ENCODE peak calls at places on chromosomes 2 and 18, in eight cellular contexts. J is left ventricle myocardium superior; U is EH; A is activated naive CD4-positive, alpha-beta T cell; L is NCI-H460; F is choroid plexus epithelial cell; N is mucosa of gallbladder; B is H1. M is an unnamed sample.

GRCh38 chr2:43524180-43524965 is 71.5 kb downstream of the THADA start:
- DNase-seq in J (no peak), U (peak; percentile 6), A (no peak), L (no peak), F (peak; percentile 39), N (no peak), B (no peak), M (no peak)

GRCh38 chr2:237144516-237144915 is 58.8 kb downstream of the COPS8 start:
- DNase-seq in J (no peak), U (no peak), A (no peak), L (no peak), F (no peak), N (no peak), B (no peak), M (no peak)

GRCh38 chr2:49621014-49621413 is 466.7 kb upstream of the FSHR start:
- DNase-seq in J (no peak), U (no peak), A (no peak), L (no peak), F (no peak), N (no peak), B (no peak), M (no peak)

GRCh38 chr18:35713545-35713944 is 132.0 kb downstream of the GALNT1 start:
- DNase-seq in J (no peak), U (peak; percentile 77), A (no peak), L (no peak), F (peak; percentile 71), N (no peak), B (no peak), M (no peak)

GRCh38 chr18:48104703-48105102 is 174.2 kb upstream of the SMAD2 start:
- DNase-seq in J (no peak), U (no peak), A (no peak), L (no peak), F (no peak), N (no peak), B (no peak), M (no peak)

GRCh38 chr2:197369946-197370325 is 59.4 kb upstream of the ANKRD44 start:
- DNase-seq in J (no peak), U (no peak), A (no peak), L (no peak), F (peak; percentile 28), N (peak; percentile 24), B (no peak), M (no peak)

GRCh38 chr2:227793148-227793722 is 20.4 kb upstream of the CCL20 start:
- DNase-seq in J (no peak), U (no peak), A (no peak), L (no peak), F (no peak), N (no peak), B (no peak), M (no peak)

GRCh38 chr2:112154246-112155110 is 16.3 kb downstream of the FBLN7 start:
- DNase-seq in J (no peak), U (no peak), A (peak; percentile 47), L (no peak), F (no peak), N (no peak), B (no peak), M (no peak)

GRCh38 chr2:170180031-170180566 is 2.2 kb downstream of the MYO3B start:
- DNase-seq in J (no peak), U (no peak), A (no peak), L (no peak), F (no peak), N (no peak), B (no peak), M (no peak)

GRCh38 chr2:37154790-37155189 is 2.0 kb downstream of the EIF2AK2 start:
- DNase-seq in J (no peak), U (no peak), A (no peak), L (no peak), F (no peak), N (no peak), B (no peak), M (no peak)

GRCh38 chr18:79573921-79574491 is 105.6 kb upstream of the CTDP1 start:
- DNase-seq in J (peak; percentile 21), U (no peak), A (no peak), L (no peak), F (no peak), N (no peak), B (no peak), M (no peak)

GRCh38 chr18:13915973-13916372 is 637 bp upstream of the MC2R start:
- DNase-seq in J (peak; percentile 53), U (no peak), A (no peak), L (no peak), F (no peak), N (no peak), B (no peak), M (peak; percentile 81)

GRCh38 chr2:78145997-78146722 is 624.0 kb upstream of the LRRTM4 start:
- DNase-seq in J (no peak), U (no peak), A (no peak), L (no peak), F (no peak), N (no peak), B (no peak), M (no peak)

GRCh38 chr18:9808530-9809241 is 77.1 kb upstream of the TXNDC2 start:
- DNase-seq in J (peak; percentile 71), U (peak; percentile 56), A (no peak), L (no peak), F (no peak), N (no peak), B (no peak), M (peak; percentile 74)

GRCh38 chr2:238803996-238804395 is 43.9 kb upstream of the TWIST2 start:
- DNase-seq in J (no peak), U (peak; percentile 53), A (no peak), L (no peak), F (no peak), N (no peak), B (no peak), M (no peak)

GRCh38 chr2:217601601-217602000 is 401.2 kb downstream of the TNS1 start:
- DNase-seq in J (no peak), U (no peak), A (no peak), L (no peak), F (no peak), N (no peak), B (no peak), M (no peak)

GRCh38 chr2:238370482-238371372 is 50.4 kb downstream of the TRAF3IP1 start:
- DNase-seq in J (peak; percentile 70), U (peak; percentile 79), A (peak; percentile 25), L (peak; percentile 70), F (peak; percentile 81), N (peak; percentile 55), B (no peak), M (peak; percentile 76)

GRCh38 chr18:79527656-79528055 is 131.9 kb downstream of the NFATC1 start:
- DNase-seq in J (no peak), U (no peak), A (no peak), L (no peak), F (no peak), N (no peak), B (no peak), M (no peak)

GRCh38 chr2:240564571-240565266 is 3.6 kb upstream of the RNPEPL1 start:
- DNase-seq in J (no peak), U (no peak), A (no peak), L (peak; percentile 47), F (peak; percentile 55), N (peak; percentile 12), B (no peak), M (peak; percentile 51)

GRCh38 chr2:207469380-207469779 is 60.4 kb upstream of the CREB1 start:
- DNase-seq in J (no peak), U (no peak), A (no peak), L (no peak), F (no peak), N (no peak), B (no peak), M (no peak)

GRCh38 chr18:75478996-75479870 is 51.7 kb upstream of the SMIM21 start:
- DNase-seq in J (no peak), U (peak; percentile 68), A (no peak), L (peak; percentile 33), F (peak; percentile 82), N (no peak), B (no peak), M (no peak)

GRCh38 chr18:43312891-43313290 is 35.6 kb upstream of the SYT4 start:
- DNase-seq in J (no peak), U (no peak), A (no peak), L (no peak), F (no peak), N (no peak), B (no peak), M (no peak)

GRCh38 chr2:241728627-241729026 is 5.8 kb upstream of the D2HGDH start:
- DNase-seq in J (peak; percentile 84), U (no peak), A (no peak), L (no peak), F (no peak), N (no peak), B (no peak), M (peak; percentile 87)

GRCh38 chr2:78070693-78071092 is 548.5 kb upstream of the LRRTM4 start:
- DNase-seq in J (no peak), U (no peak), A (no peak), L (no peak), F (no peak), N (no peak), B (no peak), M (no peak)

GRCh38 chr18:63148449-63149199 is 170.9 kb downstream of the BCL2 start:
- DNase-seq in J (peak; percentile 55), U (peak; percentile 53), A (no peak), L (peak; percentile 49), F (peak; percentile 74), N (no peak), B (no peak), M (peak; percentile 59)

GRCh38 chr2:101912545-101912944 is 79.2 kb upstream of the IL1R2 start:
- DNase-seq in J (no peak), U (no peak), A (no peak), L (no peak), F (no peak), N (no peak), B (no peak), M (no peak)

GRCh38 chr2:189092936-189093335 is 86.6 kb downstream of the COL5A2 start:
- DNase-seq in J (peak; percentile 37), U (peak; percentile 82), A (no peak), L (no peak), F (peak; percentile 87), N (no peak), B (no peak), M (peak; percentile 64)

GRCh38 chr18:24987271-24987932 is 364.6 kb downstream of the ZNF521 start:
- DNase-seq in J (peak; percentile 63), U (peak; percentile 38), A (no peak), L (no peak), F (no peak), N (no peak), B (no peak), M (peak; percentile 75)

GRCh38 chr2:227871375-227871788 is at the start of gene DAW1:
- DNase-seq in J (peak; percentile 78), U (peak; percentile 63), A (no peak), L (no peak), F (peak; percentile 82), N (peak; percentile 36), B (no peak), M (peak; percentile 89)

GRCh38 chr2:19048593-19049264 is 309.7 kb downstream of the OSR1 start:
- DNase-seq in J (peak; percentile 52), U (no peak), A (no peak), L (no peak), F (peak; percentile 27), N (peak; percentile 66), B (no peak), M (peak; percentile 73)

GRCh38 chr2:234133004-234133403 is 82.5 kb downstream of the SPP2 start:
- DNase-seq in J (no peak), U (peak; percentile 82), A (no peak), L (no peak), F (no peak), N (no peak), B (no peak), M (no peak)

GRCh38 chr2:211879323-211879722 is 659.3 kb downstream of the ERBB4 start:
- DNase-seq in J (no peak), U (no peak), A (no peak), L (no peak), F (peak; percentile 44), N (no peak), B (no peak), M (no peak)

GRCh38 chr2:234805826-234806225 is 146.0 kb upstream of the SH3BP4 start:
- DNase-seq in J (no peak), U (peak; percentile 33), A (no peak), L (no peak), F (no peak), N (no peak), B (no peak), M (no peak)

GRCh38 chr18:40902436-40902835 is 1052.6 kb upstream of the PIK3C3 start:
- DNase-seq in J (no peak), U (no peak), A (no peak), L (no peak), F (no peak), N (no peak), B (no peak), M (no peak)

M was measured in right cardiac atrium.